ENCODE peak calls at places on chromosome 7, in ten cellular contexts. F is esophagus muscularis mucosa, E is A549, N is testis, H is heart left ventricle, X is HepG2, Q is gastrocnemius medialis, L is ovary, O is spleen, D is body of pancreas. M is an unnamed sample. For H3K4me1, the result is how much of the 10 kb centered on the place peaks cover.

GRCh38 chr7:27162930-27163775 is 2.2 kb downstream of the HOXA9 start:
- DNase-seq in F (no peak), N (no peak), L (no peak), H (no peak), D (no peak), Q (no peak), X (no peak), O (no peak), E (no peak), M (no peak)

GRCh38 chr7:131544449-131545425 is 11.7 kb downstream of the PODXL start:
- DNase-seq in O (peak), F (no peak), X (peak), D (no peak), H (no peak), Q (no peak), E (no peak), N (no peak), L (no peak), M (no peak)

GRCh38 chr7:30173058-30173897 is 38.5 kb downstream of the MTURN start:
- DNase-seq in H (peak), X (peak), L (peak), E (no peak), N (peak), Q (peak), F (no peak), D (peak), O (no peak), M (no peak)

GRCh38 chr7:26930201-26930600 is 65.8 kb upstream of the SKAP2 start:
- DNase-seq in D (no peak), F (no peak), Q (no peak), E (no peak), L (no peak), X (no peak), H (no peak), O (no peak), N (no peak), M (no peak)

GRCh38 chr7:114916261-114916892 is 5.5 kb upstream of the MDFIC start:
- DNase-seq in H (no peak), N (no peak), E (no peak), Q (no peak), X (no peak), D (no peak), L (no peak), O (no peak), F (no peak), M (no peak)

GRCh38 chr7:96723622-96724021 is 14.0 kb upstream of the SEM1 start:
- DNase-seq in E (no peak), O (no peak), N (no peak), D (no peak), H (no peak), X (no peak), F (no peak), Q (no peak), L (no peak), M (no peak)

GRCh38 chr7:8035647-8036518 is 67.3 kb downstream of the GLCCI1 start:
- DNase-seq in L (no peak), O (no peak), E (no peak), D (no peak), F (no peak), H (no peak), X (peak), N (no peak), Q (no peak), M (no peak)

GRCh38 chr7:2416659-2417058 is 13.2 kb downstream of the CHST12 start:
- DNase-seq in N (no peak), X (no peak), O (no peak), Q (no peak), L (no peak), E (no peak), H (no peak), F (no peak), D (no peak), M (no peak)

GRCh38 chr7:102215281-102215680 is 71.4 kb upstream of the SH2B2 start:
- DNase-seq in N (no peak), O (no peak), D (no peak), X (no peak), L (no peak), H (no peak), E (no peak), Q (no peak), F (no peak), M (no peak)

GRCh38 chr7:15280078-15280734 is 281.6 kb downstream of the AGMO start:
- DNase-seq in O (no peak), Q (no peak), N (no peak), D (no peak), E (no peak), F (no peak), L (no peak), X (no peak), H (no peak), M (no peak)

GRCh38 chr7:90655566-90655965 is 59.4 kb downstream of the CDK14 start:
- DNase-seq in F (no peak), E (no peak), L (no peak), O (no peak), Q (no peak), H (no peak), X (no peak), N (no peak), D (no peak), M (no peak)

GRCh38 chr7:88218836-88219605 is 817 bp downstream of the SRI start:
- DNase-seq in L (peak), Q (peak), F (no peak), X (no peak), O (peak), H (peak), N (peak), D (peak), E (peak), M (no peak)

GRCh38 chr7:100680589-100681271 is 7.2 kb downstream of the GNB2 start:
- DNase-seq in E (no peak), X (no peak), O (peak), N (no peak), H (no peak), D (peak), F (no peak), L (no peak), Q (no peak), M (no peak)

GRCh38 chr7:83799333-83799732 is 150.4 kb upstream of the SEMA3E start:
- DNase-seq in H (no peak), Q (no peak), E (no peak), X (no peak), D (no peak), L (no peak), N (no peak), F (no peak), O (no peak), M (no peak)

GRCh38 chr7:76189276-76189675 is 12.4 kb upstream of the SRRM3 start:
- DNase-seq in X (no peak), E (no peak), Q (no peak), L (no peak), H (no peak), N (no peak), O (peak), D (no peak), F (no peak), M (no peak)

GRCh38 chr7:78828317-78828716 is 625.1 kb downstream of the MAGI2 start:
- DNase-seq in E (no peak), L (no peak), D (no peak), F (no peak), O (no peak), H (no peak), Q (no peak), X (no peak), N (no peak), M (no peak)

GRCh38 chr7:81110673-81111072 is 191.8 kb upstream of the SEMA3C start:
- DNase-seq in N (no peak), D (no peak), Q (no peak), L (no peak), F (no peak), X (no peak), E (no peak), O (no peak), H (no peak), M (no peak)

GRCh38 chr7:58086461-58086860 is 636.5 kb downstream of the ZNF716 start:
- DNase-seq in X (no peak), O (peak), H (no peak), F (no peak), E (no peak), D (no peak), Q (no peak), N (no peak), L (no peak), M (no peak)

GRCh38 chr7:45978010-45978681 is 57.1 kb upstream of the IGFBP3 start:
- DNase-seq in X (peak), D (peak), N (no peak), L (no peak), F (peak), H (no peak), E (peak), O (no peak), Q (no peak), M (no peak)

GRCh38 chr7:112523871-112524270 is 43.1 kb downstream of the LSMEM1 start:
- DNase-seq in H (no peak), X (no peak), N (no peak), Q (no peak), L (no peak), O (no peak), D (no peak), F (no peak), E (no peak), M (no peak)

GRCh38 chr7:92075455-92076158 is 58.7 kb downstream of the CYP51A1 start:
- DNase-seq in D (no peak), O (no peak), Q (no peak), N (no peak), L (no peak), H (no peak), E (no peak), F (no peak), X (no peak), M (no peak)

GRCh38 chr7:12107841-12108249 is 103.2 kb upstream of the TMEM106B start:
- DNase-seq in N (no peak), H (no peak), X (peak), E (no peak), Q (no peak), O (no peak), D (no peak), L (no peak), F (no peak), M (no peak)

GRCh38 chr7:20835111-20835750 is 48.5 kb upstream of the SP8 start:
- DNase-seq in L (no peak), H (no peak), Q (no peak), E (no peak), D (no peak), X (no peak), O (no peak), F (no peak), N (peak), M (no peak)
- TF ChIP-seq POLR2A in L (no peak), H (no peak), Q (no peak), E (no peak), D (no peak), X (no peak), O (no peak), F (no peak), N (no peak), M (no peak)

DNA sequence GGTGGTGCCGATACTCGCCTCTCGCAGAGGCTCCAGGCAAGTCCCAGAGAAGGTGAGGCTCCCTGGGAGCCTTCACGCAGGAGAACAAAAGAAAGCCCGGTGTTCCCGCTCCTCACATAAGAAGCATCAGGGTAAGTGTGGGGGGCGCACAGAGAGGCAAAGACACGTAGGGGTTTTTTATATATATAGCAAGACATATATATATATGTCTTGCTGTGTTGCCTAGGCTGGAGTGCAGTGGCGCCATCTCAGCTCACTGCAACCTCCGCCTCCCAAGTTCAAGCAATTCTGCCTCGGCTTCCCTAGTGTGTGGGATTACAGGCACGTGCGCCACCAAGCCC is 61.3 kb downstream of the PDIA4 start:
- DNase-seq in X (no peak), E (no peak), O (no peak), Q (no peak), D (no peak), L (no peak), F (no peak), N (no peak), H (no peak), M (no peak)
- H3K4me3 ChIP-seq in X (peak), E (peak), O (peak), Q (peak), D (no peak), L (no peak), F (peak), N (peak), H (peak), M (no peak)

GRCh38 chr7:155645652-155646051 is 1.2 kb downstream of the RBM33 start:
- DNase-seq in H (no peak), N (no peak), X (no peak), L (no peak), Q (no peak), F (no peak), D (no peak), E (no peak), O (no peak), M (no peak)
- H3K4me1 ChIP-seq in H (under half), N (under half), X (half or more), L (under half), Q (under half), F (under half), D (under half), E (under half), O (under half), M (under half)

GRCh38 chr7:94294471-94295131 is 100.1 kb upstream of the COL1A2 start:
- DNase-seq in X (no peak), N (no peak), E (no peak), D (no peak), O (no peak), F (no peak), H (no peak), Q (no peak), L (no peak), M (no peak)

GRCh38 chr7:94296886-94297285 is 97.8 kb upstream of the COL1A2 start:
- DNase-seq in D (no peak), F (no peak), Q (no peak), N (no peak), E (no peak), L (no peak), H (no peak), X (no peak), O (no peak), M (no peak)

GRCh38 chr7:94295805-94296204 is 98.9 kb upstream of the COL1A2 start:
- DNase-seq in O (no peak), Q (no peak), D (no peak), E (peak), L (peak), F (no peak), H (no peak), X (peak), N (peak), M (no peak)

GRCh38 chr7:94298943-94299342 is 95.8 kb upstream of the COL1A2 start:
- DNase-seq in D (no peak), N (no peak), F (no peak), O (no peak), Q (no peak), L (no peak), E (no peak), H (no peak), X (no peak), M (no peak)

DNA sequence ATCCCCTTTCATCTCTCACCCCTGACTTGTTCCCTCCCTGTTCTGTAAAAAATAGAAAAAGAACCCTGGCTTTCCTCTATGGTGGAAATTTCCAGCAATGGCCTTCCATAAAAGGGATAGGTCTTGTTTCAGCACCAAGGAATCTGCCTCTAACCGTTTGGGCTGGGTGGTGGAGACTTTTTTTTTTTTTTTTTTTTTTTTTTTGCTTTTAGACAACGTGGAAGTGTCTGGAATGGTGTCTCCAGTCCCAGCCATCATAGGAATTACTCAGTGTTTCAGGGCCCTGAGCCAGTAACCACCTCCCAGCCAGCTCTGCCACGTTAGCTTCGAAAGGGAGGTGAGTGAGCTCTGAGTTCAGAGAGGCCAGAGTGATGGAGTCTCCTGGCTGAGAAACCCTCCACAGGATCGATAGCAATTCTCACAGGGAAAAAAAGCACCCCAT is 97.3 kb upstream of the COL1A2 start:
- DNase-seq in L (peak), H (peak), Q (peak), E (no peak), O (no peak), X (no peak), F (no peak), D (no peak), N (peak), M (no peak)
- TF ChIP-seq POLR2A in L (no peak), H (no peak), Q (no peak), E (no peak), O (no peak), X (no peak), F (no peak), D (no peak), N (no peak), M (no peak)

GRCh38 chr7:107151538-107151937 is 17.3 kb upstream of the HBP1 start:
- DNase-seq in X (no peak), H (no peak), O (no peak), E (no peak), F (no peak), Q (no peak), D (no peak), L (no peak), N (no peak), M (no peak)

GRCh38 chr7:107148721-107149120 is 20.1 kb upstream of the HBP1 start:
- DNase-seq in H (no peak), F (no peak), E (no peak), X (no peak), L (no peak), D (no peak), N (no peak), Q (no peak), O (no peak), M (no peak)

GRCh38 chr7:107150375-107151073 is 18.3 kb upstream of the HBP1 start:
- DNase-seq in E (peak), L (peak), F (peak), O (peak), H (peak), N (peak), X (peak), D (peak), Q (peak), M (no peak)

GRCh38 chr7:107152011-107152410 is 16.8 kb upstream of the HBP1 start:
- DNase-seq in O (no peak), X (no peak), H (no peak), Q (no peak), N (no peak), D (no peak), E (no peak), F (no peak), L (no peak), M (no peak)

GRCh38 chr7:107149863-107150262 is 18.9 kb upstream of the HBP1 start:
- DNase-seq in L (no peak), O (no peak), N (no peak), F (no peak), D (no peak), H (no peak), Q (no peak), X (no peak), E (no peak), M (no peak)
- H3K4me3 ChIP-seq in L (no peak), O (no peak), N (no peak), F (no peak), D (no peak), H (no peak), Q (no peak), X (no peak), E (no peak), M (no peak)

DNA sequence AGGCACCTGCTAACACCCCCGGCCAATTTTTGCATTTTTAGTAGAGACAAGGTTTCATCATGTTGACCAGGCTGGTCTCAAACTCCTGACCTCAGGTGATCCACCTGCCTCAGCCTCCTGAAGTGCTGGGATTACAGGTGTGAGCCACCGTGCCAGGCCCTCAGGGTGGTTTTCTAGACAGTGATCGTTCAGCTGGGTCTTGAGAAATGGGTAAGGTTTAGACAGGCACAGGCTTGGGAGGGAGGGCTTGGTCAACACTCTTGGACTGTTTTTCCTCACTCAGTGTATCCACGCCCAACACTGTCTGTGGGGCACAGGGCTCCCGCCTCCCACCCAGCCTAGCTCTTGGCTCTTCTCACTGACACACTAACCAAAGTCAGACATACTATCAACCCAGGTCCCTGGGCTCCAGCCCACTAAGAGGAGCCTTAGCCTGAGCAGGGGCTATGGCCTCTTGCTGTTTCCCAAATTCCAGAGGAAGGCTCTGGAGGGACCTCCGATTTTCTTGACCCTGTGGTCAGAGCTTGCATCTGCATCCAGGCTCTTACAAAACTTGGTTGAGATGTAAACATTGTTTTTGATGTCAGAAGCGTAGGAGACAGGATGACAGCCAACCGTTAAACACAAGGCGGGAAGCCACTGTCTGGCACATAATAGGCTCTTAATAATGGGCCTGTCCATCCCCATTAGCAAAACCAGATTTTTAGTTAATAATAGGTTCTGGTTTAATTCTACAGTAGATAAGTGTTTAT is 143.9 kb downstream of the PRKAG2 start:
- DNase-seq in N (no peak), O (no peak), Q (no peak), E (no peak), D (no peak), F (no peak), L (no peak), H (no peak), X (no peak), M (no peak)
- H3K4me1 ChIP-seq in N (under half), O (under half), Q (under half), E (under half), D (under half), F (under half), L (under half), H (under half), X (under half), M (under half)

GRCh38 chr7:139682136-139683013 is 95.4 kb downstream of the HIPK2 start:
- DNase-seq in Q (no peak), H (no peak), E (peak), F (no peak), D (no peak), O (no peak), X (peak), N (no peak), L (no peak), M (no peak)
- TF ChIP-seq POLR2A in Q (no peak), H (no peak), E (no peak), F (no peak), D (no peak), O (no peak), X (no peak), N (no peak), L (no peak), M (no peak)

DNA sequence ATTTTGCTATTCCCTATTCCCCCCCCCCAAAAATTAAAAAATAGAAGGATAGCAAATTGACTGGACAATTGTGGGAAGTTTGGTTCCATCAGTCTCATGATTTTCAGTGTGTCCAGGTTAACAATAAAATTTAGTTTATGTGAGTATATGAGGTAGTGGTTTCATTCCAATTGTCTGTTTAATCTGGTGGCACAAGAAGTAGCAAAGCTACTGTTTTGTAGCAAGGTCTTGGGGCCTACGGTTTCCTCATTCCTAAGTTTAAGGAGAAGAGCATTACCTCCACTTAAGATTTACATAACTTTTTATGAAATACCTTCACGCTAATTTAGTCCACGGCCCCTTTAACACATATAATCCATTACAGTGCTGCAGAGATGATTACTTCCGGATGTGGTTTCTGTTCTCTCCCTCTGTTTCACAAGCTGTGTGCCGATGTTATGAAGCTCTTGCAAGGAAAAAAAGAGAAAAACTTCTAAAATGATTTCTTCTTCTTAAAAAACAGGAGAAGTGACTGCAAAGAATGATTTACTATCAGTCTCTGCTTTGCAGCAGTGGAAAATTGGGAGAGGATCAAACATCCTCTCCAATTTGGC is 32.7 kb upstream of the NPVF start:
- DNase-seq in Q (no peak), X (no peak), L (no peak), O (no peak), F (no peak), E (no peak), N (no peak), H (no peak), D (no peak), M (no peak)
- H3K4me3 ChIP-seq in Q (no peak), X (no peak), L (peak), O (no peak), F (no peak), E (no peak), N (no peak), H (no peak), D (no peak), M (no peak)

DNA sequence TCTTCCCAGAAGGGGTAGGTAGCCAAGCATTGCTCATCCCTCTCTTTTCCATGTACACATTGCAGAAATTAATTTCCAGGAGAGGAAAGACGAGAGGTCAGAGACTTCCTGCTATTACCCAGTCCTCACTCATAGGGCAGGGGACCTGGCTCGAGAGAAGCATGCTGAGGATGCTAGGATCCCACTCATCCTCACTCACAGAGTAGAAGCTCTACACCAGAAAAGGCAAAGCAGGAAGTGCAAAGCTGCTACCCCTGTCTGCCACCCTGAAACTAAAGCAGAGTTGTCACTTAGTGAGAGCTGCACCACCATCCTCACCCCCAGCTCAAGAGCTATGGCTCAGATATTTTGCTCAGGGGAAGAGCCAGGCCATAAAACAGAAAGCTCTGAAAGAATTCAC is 9.9 kb downstream of the OR9A2 start:
- DNase-seq in L (no peak), N (no peak), X (no peak), O (no peak), H (no peak), E (no peak), F (no peak), D (no peak), Q (no peak), M (no peak)
- H3K4me1 ChIP-seq in L (under half), N (under half), X (under half), O (under half), H (under half), E (under half), F (under half), D (under half), Q (under half), M (under half)